ENCODE peak calls at places on chromosomes 4 and X, in ten cellular contexts. F is stomach, H is HCT116, Q is suprapubic skin, D is sigmoid colon, J is upper lobe of left lung, P is breast epithelium, O is endothelial cell of umbilical vein, E is prostate gland, K is K562. Z is an unnamed sample.

GRCh38 chr4:15855804-15856475 is 77.8 kb downstream of the CD38 start:
- DNase-seq in F (no peak), H (no peak), Q (no peak), D (peak; percentile 71), J (no peak), P (no peak), O (no peak), E (peak; percentile 24), K (no peak), Z (no peak)

GRCh38 chr4:54118850-54119589 is 19.1 kb downstream of the GSX2 start:
- DNase-seq in F (no peak), H (no peak), Q (no peak), D (no peak), J (no peak), P (no peak), O (no peak), E (no peak), K (no peak), Z (no peak)

GRCh38 chr4:174490356-174490969 is 31.8 kb downstream of the HPGD start:
- DNase-seq in F (no peak), H (no peak), Q (no peak), D (no peak), J (no peak), P (no peak), O (peak; percentile 21), E (no peak), K (peak; percentile 10), Z (no peak)

GRCh38 chr4:94536649-94537464 is 85.1 kb downstream of the PDLIM5 start:
- DNase-seq in F (no peak), H (no peak), Q (no peak), D (no peak), J (no peak), P (no peak), O (peak; percentile 84), E (no peak), K (no peak), Z (no peak)

GRCh38 chrX:149522914-149523313 is 17.8 kb upstream of the IDS start:
- DNase-seq in F (no peak), H (no peak), Q (no peak), D (no peak), J (no peak), P (no peak), O (no peak), E (no peak), K (no peak), Z (no peak)

GRCh38 chr4:138938371-138938699 is 77.2 kb upstream of the NOCT start:
- DNase-seq in F (no peak), H (peak; percentile 27), Q (no peak), D (no peak), J (no peak), P (no peak), O (peak; percentile 59), E (no peak), K (peak; percentile 61), Z (no peak)

GRCh38 chrX:48617542-48618340 is 20.4 kb downstream of the WDR13 start:
- DNase-seq in F (no peak), H (no peak), Q (no peak), D (peak; percentile 51), J (no peak), P (no peak), O (peak; percentile 16), E (no peak), K (peak; percentile 76), Z (no peak)

GRCh38 chr4:40750461-40751258 is 905 bp downstream of the NSUN7 start:
- DNase-seq in F (no peak), H (no peak), Q (no peak), D (no peak), J (no peak), P (no peak), O (peak; percentile 3), E (peak; percentile 9), K (no peak), Z (peak; percentile 16)

GRCh38 chrX:13028871-13029336 is 15.5 kb downstream of the FAM9C start:
- DNase-seq in F (no peak), H (no peak), Q (no peak), D (no peak), J (no peak), P (peak; percentile 32), O (no peak), E (no peak), K (no peak), Z (no peak)

GRCh38 chrX:13026877-13027652 is 17.4 kb downstream of the FAM9C start:
- DNase-seq in F (no peak), H (no peak), Q (no peak), D (no peak), J (no peak), P (no peak), O (no peak), E (no peak), K (no peak), Z (no peak)

GRCh38 chrX:13033193-13033592 is 11.2 kb downstream of the FAM9C start:
- DNase-seq in F (no peak), H (no peak), Q (no peak), D (no peak), J (no peak), P (no peak), O (no peak), E (no peak), K (no peak), Z (no peak)

GRCh38 chrX:13029831-13030771 is 14.3 kb downstream of the FAM9C start:
- DNase-seq in F (no peak), H (no peak), Q (no peak), D (no peak), J (no peak), P (no peak), O (peak; percentile 63), E (no peak), K (no peak), Z (peak; percentile 64)

GRCh38 chrX:13029341-13029740 is 15.1 kb downstream of the FAM9C start:
- DNase-seq in F (peak; percentile 71), H (no peak), Q (peak; percentile 75), D (no peak), J (no peak), P (no peak), O (no peak), E (peak; percentile 8), K (peak; percentile 37), Z (peak; percentile 53)
- H3K4me3 ChIP-seq in F (no peak overlapping the region), H (peak overlapping the region; percentile 38), Q (no peak overlapping the region), D (no peak overlapping the region), J (no peak overlapping the region), P (no peak overlapping the region), O (no peak overlapping the region), E (no peak overlapping the region), K (no peak overlapping the region), Z (no peak overlapping the region)

DNA sequence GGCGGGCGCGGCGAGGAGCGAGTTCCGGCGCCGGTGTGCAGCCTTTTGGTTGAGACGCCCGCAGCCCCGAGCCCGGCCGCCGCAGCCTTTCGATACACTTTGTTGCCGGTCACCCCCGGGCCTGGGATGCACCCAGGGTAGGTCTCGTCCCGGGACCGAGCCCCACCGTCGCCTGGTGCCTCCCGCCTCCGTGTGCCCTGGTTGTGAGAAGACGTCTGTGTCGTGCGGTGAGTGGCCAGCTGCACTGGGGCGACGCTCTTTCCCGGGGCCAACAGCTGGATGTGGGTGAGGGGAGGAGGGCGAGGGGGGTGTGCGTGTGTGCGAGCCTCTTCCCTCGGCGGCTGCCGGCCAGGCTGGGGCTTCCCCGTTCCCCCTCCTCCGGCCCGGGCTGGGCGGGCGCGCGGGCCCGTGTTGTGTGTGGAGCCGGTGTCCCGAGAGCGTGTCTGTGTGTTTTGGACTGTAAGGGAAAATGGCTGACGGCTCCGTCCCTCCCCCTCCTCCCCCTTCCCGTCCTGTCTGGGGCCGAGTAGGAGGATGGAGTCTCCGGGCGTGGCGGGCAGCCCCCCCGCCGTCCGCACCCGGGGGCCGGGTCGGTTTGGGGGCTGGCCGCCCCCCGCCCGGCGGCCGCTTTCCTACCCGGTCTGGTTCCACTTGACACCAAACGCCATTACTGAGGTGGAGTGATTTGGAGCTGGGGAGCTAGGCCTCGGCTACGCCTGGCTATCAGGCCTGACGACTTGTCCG is 810 bp downstream of the USP9X start:
- DNase-seq in F (peak; percentile 50), H (no peak), Q (peak; percentile 80), D (peak; percentile 80), J (peak; percentile 89), P (peak; percentile 59), O (peak; percentile 61), E (peak; percentile 28), K (no peak), Z (peak; percentile 60)
- TF ChIP-seq POLR2AphosphoS5 in F (no peak), H (no peak), Q (no peak), D (no peak), J (peak; percentile 29), P (no peak), O (no peak), E (no peak), K (peak; percentile 29), Z (no peak)

DNA sequence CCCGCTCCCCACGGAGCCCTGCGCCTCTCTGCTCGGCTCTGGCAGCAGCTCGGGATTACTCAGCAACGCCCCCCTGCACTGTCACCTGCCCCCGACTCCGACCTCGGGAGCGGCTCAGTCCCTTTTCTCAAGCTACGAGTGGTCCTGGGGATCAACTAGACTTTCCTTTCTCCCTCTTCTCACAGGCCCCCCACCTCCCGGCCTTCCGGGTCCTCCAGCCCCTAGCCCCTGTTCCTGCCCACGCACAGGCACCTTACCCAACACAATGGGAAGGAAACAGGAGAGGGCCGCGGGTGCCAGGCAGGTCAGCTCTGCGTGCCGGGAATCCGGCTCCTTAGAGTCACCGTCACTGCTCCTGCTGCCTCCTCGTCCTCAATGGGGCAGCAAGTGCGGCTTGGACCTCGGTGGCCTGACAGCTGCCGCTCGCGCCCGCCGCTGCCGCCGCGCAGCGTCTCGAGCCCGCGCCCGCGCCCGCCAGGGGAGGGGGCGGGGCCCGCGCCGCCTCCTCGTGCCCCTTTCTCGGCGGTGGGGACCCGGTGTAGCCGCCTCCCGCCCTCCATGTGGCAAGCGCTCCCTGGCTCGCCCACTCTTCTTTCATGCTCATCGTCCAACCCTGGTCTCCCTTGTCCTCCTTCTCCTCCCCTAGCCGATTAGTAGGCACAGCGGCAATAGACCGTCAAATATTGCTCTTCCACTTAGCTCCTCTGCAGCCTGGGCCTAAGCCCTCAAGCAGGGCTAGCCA is at the start of gene RAB9B:
- DNase-seq in F (peak; percentile 31), H (no peak), Q (peak; percentile 67), D (peak; percentile 89), J (peak; percentile 87), P (peak; percentile 42), O (peak; percentile 41), E (peak; percentile 47), K (no peak), Z (peak; percentile 68)
- TF ChIP-seq POLR2A in F (no peak), H (no peak), Q (no peak), D (no peak), J (no peak), P (no peak), O (no peak), E (no peak), K (no peak), Z (no peak)

GRCh38 chr4:42390622-42391355 is 6.5 kb upstream of the SHISA3 start:
- DNase-seq in F (no peak), H (no peak), Q (no peak), D (no peak), J (no peak), P (no peak), O (no peak), E (no peak), K (no peak), Z (no peak)
- H3K4me3 ChIP-seq in F (no peak overlapping the region), H (no peak overlapping the region), Q (no peak overlapping the region), D (no peak overlapping the region), J (no peak overlapping the region), P (no peak overlapping the region), O (no peak overlapping the region), E (no peak overlapping the region), K (no peak overlapping the region), Z (no peak overlapping the region)